ENCODE peak calls at places on chromosomes 7 and 10, in nine cellular contexts. One of them, this sample, is unnamed.

GRCh38 chr10:102322914-102323313 is 72.6 kb upstream of the NFKB2 start:
- DNase-seq in NCI-H2029 treated with DMSO at 0.1 percent for 48 hours: no peak
- DNase-seq in fibroblast of the conjunctiva: no peak
- DNase-seq in stimulated activated CD4-positive, alpha-beta T cell treated with anti-CD3 and anti-CD28 coated beads, Interleukin-1b, Interleukin-23, amount 100 ng/mL, for 24 hours: no peak
- DNase-seq in BJ: no peak
- DNase-seq in pulmonary artery endothelial cell: no peak
- DNase-seq in HEK293T: no peak
- DNase-seq in stimulated activated naive B cell treated with anti-CD40 and anti-IgM and Interleukin-4, amounts not matched to agents 10 μg/mL and 1 μg/mL and 100 μg/mL, for 72 hours: no peak
- DNase-seq in GM13976: no peak
- DNase-seq in this sample: no peak

GRCh38 chr7:26191233-26191973 is 9.1 kb downstream of the HNRNPA2B1 start:
- DNase-seq in GM13976: no peak
- DNase-seq in BJ: no peak
- DNase-seq in pulmonary artery endothelial cell: no peak
- DNase-seq in stimulated activated CD4-positive, alpha-beta T cell treated with anti-CD3 and anti-CD28 coated beads, Interleukin-1b, Interleukin-23, amount 100 ng/mL, for 24 hours: no peak
- DNase-seq in fibroblast of the conjunctiva: no peak
- DNase-seq in HEK293T: no peak
- DNase-seq in NCI-H2029 treated with DMSO at 0.1 percent for 48 hours: no peak
- DNase-seq in stimulated activated naive B cell treated with anti-CD40 and anti-IgM and Interleukin-4, amounts not matched to agents 10 μg/mL and 1 μg/mL and 100 μg/mL, for 72 hours: no peak
- DNase-seq in this sample: no peak

GRCh38 chr10:117168135-117168674 is 29.1 kb upstream of the KCNK18 start:
- DNase-seq in pulmonary artery endothelial cell: no peak
- DNase-seq in stimulated activated naive B cell treated with anti-CD40 and anti-IgM and Interleukin-4, amounts not matched to agents 10 μg/mL and 1 μg/mL and 100 μg/mL, for 72 hours: peak; percentile 35
- DNase-seq in HEK293T: peak; percentile 90
- DNase-seq in GM13976: peak; percentile 89
- DNase-seq in fibroblast of the conjunctiva: peak; percentile 5
- DNase-seq in NCI-H2029 treated with DMSO at 0.1 percent for 48 hours: no peak
- DNase-seq in BJ: no peak
- DNase-seq in stimulated activated CD4-positive, alpha-beta T cell treated with anti-CD3 and anti-CD28 coated beads, Interleukin-1b, Interleukin-23, amount 100 ng/mL, for 24 hours: peak; percentile 56
- DNase-seq in this sample: peak; percentile 60

GRCh38 chr7:108497082-108497725 is 28.7 kb downstream of the PNPLA8 start:
- DNase-seq in GM13976: peak; percentile 64
- DNase-seq in stimulated activated CD4-positive, alpha-beta T cell treated with anti-CD3 and anti-CD28 coated beads, Interleukin-1b, Interleukin-23, amount 100 ng/mL, for 24 hours: peak; percentile 20
- DNase-seq in fibroblast of the conjunctiva: peak; percentile 38
- DNase-seq in pulmonary artery endothelial cell: no peak
- DNase-seq in NCI-H2029 treated with DMSO at 0.1 percent for 48 hours: peak; percentile 68
- DNase-seq in stimulated activated naive B cell treated with anti-CD40 and anti-IgM and Interleukin-4, amounts not matched to agents 10 μg/mL and 1 μg/mL and 100 μg/mL, for 72 hours: peak; percentile 39
- DNase-seq in HEK293T: peak; percentile 44
- DNase-seq in BJ: no peak
- DNase-seq in this sample: peak; percentile 54

GRCh38 chr7:29557954-29558353 is 5.7 kb upstream of the PRR15 start:
- DNase-seq in stimulated activated naive B cell treated with anti-CD40 and anti-IgM and Interleukin-4, amounts not matched to agents 10 μg/mL and 1 μg/mL and 100 μg/mL, for 72 hours: no peak
- DNase-seq in stimulated activated CD4-positive, alpha-beta T cell treated with anti-CD3 and anti-CD28 coated beads, Interleukin-1b, Interleukin-23, amount 100 ng/mL, for 24 hours: no peak
- DNase-seq in NCI-H2029 treated with DMSO at 0.1 percent for 48 hours: no peak
- DNase-seq in BJ: no peak
- DNase-seq in pulmonary artery endothelial cell: no peak
- DNase-seq in GM13976: no peak
- DNase-seq in fibroblast of the conjunctiva: no peak
- DNase-seq in HEK293T: no peak
- DNase-seq in this sample: peak; percentile 34

GRCh38 chr10:112235920-112236319 is 47.3 kb upstream of the TECTB start:
- DNase-seq in BJ: no peak
- DNase-seq in fibroblast of the conjunctiva: no peak
- DNase-seq in stimulated activated naive B cell treated with anti-CD40 and anti-IgM and Interleukin-4, amounts not matched to agents 10 μg/mL and 1 μg/mL and 100 μg/mL, for 72 hours: no peak
- DNase-seq in GM13976: no peak
- DNase-seq in NCI-H2029 treated with DMSO at 0.1 percent for 48 hours: no peak
- DNase-seq in HEK293T: no peak
- DNase-seq in stimulated activated CD4-positive, alpha-beta T cell treated with anti-CD3 and anti-CD28 coated beads, Interleukin-1b, Interleukin-23, amount 100 ng/mL, for 24 hours: no peak
- DNase-seq in pulmonary artery endothelial cell: no peak
- DNase-seq in this sample: no peak

GRCh38 chr10:51010977-51011376 is 63.3 kb upstream of the PRKG1 start:
- DNase-seq in GM13976: peak; percentile 28
- DNase-seq in NCI-H2029 treated with DMSO at 0.1 percent for 48 hours: no peak
- DNase-seq in fibroblast of the conjunctiva: no peak
- DNase-seq in stimulated activated CD4-positive, alpha-beta T cell treated with anti-CD3 and anti-CD28 coated beads, Interleukin-1b, Interleukin-23, amount 100 ng/mL, for 24 hours: no peak
- DNase-seq in stimulated activated naive B cell treated with anti-CD40 and anti-IgM and Interleukin-4, amounts not matched to agents 10 μg/mL and 1 μg/mL and 100 μg/mL, for 72 hours: no peak
- DNase-seq in BJ: no peak
- DNase-seq in HEK293T: peak; percentile 56
- DNase-seq in pulmonary artery endothelial cell: no peak
- DNase-seq in this sample: peak; percentile 74

GRCh38 chr7:151512353-151512752 is 7.3 kb downstream of the RHEB start:
- DNase-seq in stimulated activated naive B cell treated with anti-CD40 and anti-IgM and Interleukin-4, amounts not matched to agents 10 μg/mL and 1 μg/mL and 100 μg/mL, for 72 hours: no peak
- DNase-seq in GM13976: no peak
- DNase-seq in NCI-H2029 treated with DMSO at 0.1 percent for 48 hours: no peak
- DNase-seq in HEK293T: no peak
- DNase-seq in pulmonary artery endothelial cell: no peak
- DNase-seq in BJ: no peak
- DNase-seq in fibroblast of the conjunctiva: no peak
- DNase-seq in stimulated activated CD4-positive, alpha-beta T cell treated with anti-CD3 and anti-CD28 coated beads, Interleukin-1b, Interleukin-23, amount 100 ng/mL, for 24 hours: no peak
- DNase-seq in this sample: peak; percentile 23

GRCh38 chr10:33066558-33067236 is 108.7 kb upstream of the ITGB1 start:
- DNase-seq in stimulated activated naive B cell treated with anti-CD40 and anti-IgM and Interleukin-4, amounts not matched to agents 10 μg/mL and 1 μg/mL and 100 μg/mL, for 72 hours: no peak
- DNase-seq in pulmonary artery endothelial cell: no peak
- DNase-seq in HEK293T: no peak
- DNase-seq in BJ: peak; percentile 65
- DNase-seq in GM13976: no peak
- DNase-seq in stimulated activated CD4-positive, alpha-beta T cell treated with anti-CD3 and anti-CD28 coated beads, Interleukin-1b, Interleukin-23, amount 100 ng/mL, for 24 hours: no peak
- DNase-seq in NCI-H2029 treated with DMSO at 0.1 percent for 48 hours: no peak
- DNase-seq in fibroblast of the conjunctiva: no peak
- DNase-seq in this sample: peak; percentile 86

GRCh38 chr7:27709137-27710075 is 30.6 kb upstream of the TAX1BP1 start:
- DNase-seq in BJ: peak; percentile 50
- DNase-seq in fibroblast of the conjunctiva: no peak
- DNase-seq in GM13976: no peak
- DNase-seq in pulmonary artery endothelial cell: no peak
- DNase-seq in HEK293T: no peak
- DNase-seq in stimulated activated CD4-positive, alpha-beta T cell treated with anti-CD3 and anti-CD28 coated beads, Interleukin-1b, Interleukin-23, amount 100 ng/mL, for 24 hours: no peak
- DNase-seq in stimulated activated naive B cell treated with anti-CD40 and anti-IgM and Interleukin-4, amounts not matched to agents 10 μg/mL and 1 μg/mL and 100 μg/mL, for 72 hours: no peak
- DNase-seq in NCI-H2029 treated with DMSO at 0.1 percent for 48 hours: no peak
- DNase-seq in this sample: peak; percentile 81

GRCh38 chr10:121165276-121165675 is 314.1 kb downstream of the WDR11 start:
- DNase-seq in fibroblast of the conjunctiva: no peak
- DNase-seq in stimulated activated CD4-positive, alpha-beta T cell treated with anti-CD3 and anti-CD28 coated beads, Interleukin-1b, Interleukin-23, amount 100 ng/mL, for 24 hours: no peak
- DNase-seq in BJ: no peak
- DNase-seq in GM13976: no peak
- DNase-seq in stimulated activated naive B cell treated with anti-CD40 and anti-IgM and Interleukin-4, amounts not matched to agents 10 μg/mL and 1 μg/mL and 100 μg/mL, for 72 hours: no peak
- DNase-seq in HEK293T: no peak
- DNase-seq in pulmonary artery endothelial cell: no peak
- DNase-seq in NCI-H2029 treated with DMSO at 0.1 percent for 48 hours: no peak
- DNase-seq in this sample: no peak

GRCh38 chr10:3424102-3424803 is 251.7 kb upstream of the PITRM1 start:
- DNase-seq in pulmonary artery endothelial cell: no peak
- DNase-seq in stimulated activated naive B cell treated with anti-CD40 and anti-IgM and Interleukin-4, amounts not matched to agents 10 μg/mL and 1 μg/mL and 100 μg/mL, for 72 hours: peak; percentile 11
- DNase-seq in NCI-H2029 treated with DMSO at 0.1 percent for 48 hours: no peak
- DNase-seq in GM13976: no peak
- DNase-seq in HEK293T: no peak
- DNase-seq in stimulated activated CD4-positive, alpha-beta T cell treated with anti-CD3 and anti-CD28 coated beads, Interleukin-1b, Interleukin-23, amount 100 ng/mL, for 24 hours: no peak
- DNase-seq in BJ: no peak
- DNase-seq in fibroblast of the conjunctiva: no peak
- DNase-seq in this sample: peak; percentile 79

GRCh38 chr10:30980951-30981616 is 50.6 kb downstream of the ZNF438 start:
- DNase-seq in pulmonary artery endothelial cell: peak; percentile 82
- DNase-seq in stimulated activated naive B cell treated with anti-CD40 and anti-IgM and Interleukin-4, amounts not matched to agents 10 μg/mL and 1 μg/mL and 100 μg/mL, for 72 hours: no peak
- DNase-seq in fibroblast of the conjunctiva: no peak
- DNase-seq in NCI-H2029 treated with DMSO at 0.1 percent for 48 hours: peak; percentile 48
- DNase-seq in BJ: no peak
- DNase-seq in HEK293T: no peak
- DNase-seq in stimulated activated CD4-positive, alpha-beta T cell treated with anti-CD3 and anti-CD28 coated beads, Interleukin-1b, Interleukin-23, amount 100 ng/mL, for 24 hours: no peak
- DNase-seq in GM13976: no peak
- DNase-seq in this sample: no peak

GRCh38 chr10:125159932-125160855 is at the start of gene CTBP2:
- DNase-seq in BJ: no peak
- DNase-seq in fibroblast of the conjunctiva: no peak
- DNase-seq in NCI-H2029 treated with DMSO at 0.1 percent for 48 hours: no peak
- DNase-seq in HEK293T: peak; percentile 72
- DNase-seq in stimulated activated naive B cell treated with anti-CD40 and anti-IgM and Interleukin-4, amounts not matched to agents 10 μg/mL and 1 μg/mL and 100 μg/mL, for 72 hours: no peak
- DNase-seq in stimulated activated CD4-positive, alpha-beta T cell treated with anti-CD3 and anti-CD28 coated beads, Interleukin-1b, Interleukin-23, amount 100 ng/mL, for 24 hours: no peak
- DNase-seq in GM13976: peak; percentile 56
- DNase-seq in pulmonary artery endothelial cell: no peak
- DNase-seq in this sample: peak; percentile 72

GRCh38 chr7:159141159-159141558 is 3.5 kb downstream of the VIPR2 start:
- DNase-seq in pulmonary artery endothelial cell: no peak
- DNase-seq in GM13976: no peak
- DNase-seq in stimulated activated naive B cell treated with anti-CD40 and anti-IgM and Interleukin-4, amounts not matched to agents 10 μg/mL and 1 μg/mL and 100 μg/mL, for 72 hours: no peak
- DNase-seq in fibroblast of the conjunctiva: no peak
- DNase-seq in stimulated activated CD4-positive, alpha-beta T cell treated with anti-CD3 and anti-CD28 coated beads, Interleukin-1b, Interleukin-23, amount 100 ng/mL, for 24 hours: no peak
- DNase-seq in BJ: no peak
- DNase-seq in HEK293T: no peak
- DNase-seq in NCI-H2029 treated with DMSO at 0.1 percent for 48 hours: no peak
- DNase-seq in this sample: no peak

This sample was measured in cardiac muscle cell.